ENCODE peak calls at places on chromosomes 5 and 9, in five cellular contexts. A, E, P, O and D are unnamed samples.
A peak's percentile ranks its signal among the peaks of the same experiment; 100 is the strongest.

GRCh38 chr9:68869020-68869419 is 144.9 kb downstream of the PRKACG start:
- DNase-seq in A (no peak), E (no peak), P (no peak), O (no peak), D (peak; percentile 1)

GRCh38 chr9:138020795-138021182 is 143.2 kb downstream of the CACNA1B start:
- DNase-seq in A (no peak), E (no peak), P (no peak), O (peak; percentile 9), D (no peak)

GRCh38 chr9:100092066-100092465 is 6.7 kb downstream of the ERP44 start:
- DNase-seq in A (no peak), E (no peak), P (no peak), O (no peak), D (no peak)

GRCh38 chr5:69368458-69369368 is 607 bp downstream of the AK6 start:
- DNase-seq in A (peak; percentile 19), E (peak; percentile 38), P (no peak), O (no peak), D (peak; percentile 34)

GRCh38 chr9:135959814-135960213 is 1.4 kb downstream of the UBAC1 start:
- DNase-seq in A (no peak), E (peak; percentile 17), P (no peak), O (no peak), D (no peak)

GRCh38 chr9:4380406-4380805 is 80.5 kb upstream of the GLIS3 start:
- DNase-seq in A (no peak), E (no peak), P (no peak), O (no peak), D (no peak)

GRCh38 chr5:65796269-65796668 is 74.3 kb downstream of the NLN start:
- DNase-seq in A (no peak), E (peak; percentile 69), P (no peak), O (no peak), D (no peak)

GRCh38 chr9:113503131-113503541 is 39.6 kb downstream of the RGS3 start:
- DNase-seq in A (no peak), E (no peak), P (no peak), O (no peak), D (no peak)

GRCh38 chr9:37956904-37957663 is 53.2 kb upstream of the SLC25A51 start:
- DNase-seq in A (no peak), E (no peak), P (no peak), O (no peak), D (no peak)

GRCh38 chr5:118060833-118061232 is 927.5 kb downstream of the DTWD2 start:
- DNase-seq in A (no peak), E (peak; percentile 10), P (no peak), O (no peak), D (peak; percentile 5)

GRCh38 chr5:94705427-94705826 is 87.0 kb downstream of the SLF1 start:
- DNase-seq in A (peak; percentile 36), E (peak; percentile 63), P (no peak), O (no peak), D (peak; percentile 2)

GRCh38 chr9:76232861-76233499 is 161.2 kb downstream of the RFK start:
- DNase-seq in A (no peak), E (no peak), P (no peak), O (no peak), D (no peak)

GRCh38 chr9:128142596-128142995 is 6.7 kb upstream of the LCN2 start:
- DNase-seq in A (no peak), E (no peak), P (peak; percentile 32), O (no peak), D (no peak)

GRCh38 chr5:174491265-174491664 is 233.1 kb upstream of the MSX2 start:
- DNase-seq in A (no peak), E (no peak), P (no peak), O (no peak), D (no peak)

GRCh38 chr9:19358691-19359090 is 21.3 kb downstream of the RPS6 start:
- DNase-seq in A (no peak), E (no peak), P (no peak), O (no peak), D (no peak)

GRCh38 chr9:105168935-105169334 is 75.5 kb upstream of the SLC44A1 start:
- DNase-seq in A (no peak), E (peak; percentile 17), P (no peak), O (no peak), D (no peak)

GRCh38 chr9:137336735-137337134 is 34.7 kb upstream of the NRARP start:
- DNase-seq in A (no peak), E (no peak), P (no peak), O (no peak), D (no peak)

GRCh38 chr5:58261605-58262004 is 198.3 kb downstream of the PLK2 start:
- DNase-seq in A (no peak), E (peak; percentile 38), P (no peak), O (no peak), D (no peak)

GRCh38 chr5:126234563-126235195 is 188.5 kb upstream of the GRAMD2B start:
- DNase-seq in A (peak; percentile 28), E (peak; percentile 57), P (no peak), O (no peak), D (peak; percentile 68)

GRCh38 chr9:131477367-131477766 is 25.4 kb upstream of the POMT1 start:
- DNase-seq in A (no peak), E (no peak), P (no peak), O (no peak), D (no peak)

GRCh38 chr5:8683528-8683927 is 814.6 kb downstream of the MTRR start:
- DNase-seq in A (no peak), E (no peak), P (no peak), O (no peak), D (peak; percentile 9)

GRCh38 chr5:74056789-74057164 is 430.8 kb downstream of the ARHGEF28 start:
- DNase-seq in A (peak; percentile 40), E (peak; percentile 68), P (no peak), O (no peak), D (peak; percentile 52)

GRCh38 chr5:89273289-89273688 is 390.3 kb upstream of the MEF2C start:
- DNase-seq in A (no peak), E (no peak), P (no peak), O (no peak), D (no peak)

GRCh38 chr5:130333089-130333488 is 428.8 kb downstream of the CHSY3 start:
- DNase-seq in A (peak; percentile 65), E (peak; percentile 91), P (no peak), O (no peak), D (peak; percentile 77)

GRCh38 chr5:1282139-1282992 is 12.5 kb downstream of the TERT start:
- DNase-seq in A (no peak), E (peak; percentile 63), P (peak; percentile 9), O (no peak), D (peak; percentile 46)

GRCh38 chr9:106920701-106921283 is 57.8 kb downstream of the ZNF462 start:
- DNase-seq in A (peak; percentile 40), E (peak; percentile 47), P (no peak), O (no peak), D (peak; percentile 24)

GRCh38 chr9:73135394-73135793 is 16.3 kb upstream of the ANXA1 start:
- DNase-seq in A (no peak), E (peak; percentile 94), P (no peak), O (no peak), D (no peak)

GRCh38 chr5:150506571-150507282 is 1.2 kb upstream of the NDST1 start:
- DNase-seq in A (no peak), E (no peak), P (no peak), O (no peak), D (no peak)

GRCh38 chr5:51172853-51173635 is 210.2 kb upstream of the ISL1 start:
- DNase-seq in A (no peak), E (no peak), P (no peak), O (no peak), D (no peak)

GRCh38 chr9:2726620-2727335 is 9.5 kb downstream of the KCNV2 start:
- DNase-seq in A (no peak), E (peak; percentile 72), P (no peak), O (no peak), D (peak; percentile 51)

GRCh38 chr9:83959061-83959460 is 21.0 kb downstream of the HNRNPK start:
- DNase-seq in A (peak; percentile 82), E (no peak), P (no peak), O (no peak), D (peak; percentile 87)

GRCh38 chr5:141848771-141849370 is 29.3 kb downstream of the PCDH1 start:
- DNase-seq in A (peak; percentile 37), E (peak; percentile 97), P (peak; percentile 84), O (peak; percentile 54), D (peak; percentile 94)

GRCh38 chr9:130144703-130145102 is 27.5 kb upstream of the NCS1 start:
- DNase-seq in A (no peak), E (no peak), P (no peak), O (no peak), D (no peak)
- TF ChIP-seq CTCF in A (no peak), E (no peak), P (no peak), O (no peak), D (no peak)

GRCh38 chr5:63959177-63959982 is 2.9 kb downstream of the HTR1A start:
- DNase-seq in A (no peak), E (peak; percentile 21), P (no peak), O (peak; percentile 5), D (no peak)
- TF ChIP-seq CTCF in A (no peak), E (peak; percentile 34), P (no peak), O (no peak), D (peak; percentile 36)

GRCh38 chr5:78295035-78295961 is 800 bp upstream of the AP3B1 start:
- DNase-seq in A (no peak), E (peak; percentile 47), P (peak; percentile 66), O (peak; percentile 39), D (peak; percentile 70)

GRCh38 chr5:78300464-78301045 is 6.1 kb upstream of the AP3B1 start:
- DNase-seq in A (peak; percentile 23), E (peak; percentile 25), P (no peak), O (no peak), D (peak; percentile 38)
- TF ChIP-seq CTCF in A (peak; percentile 25), E (peak; percentile 30), P (no peak), O (peak; percentile 16), D (peak; percentile 31)

GRCh38 chr9:20390400-20390799 is 231.9 kb downstream of the MLLT3 start:
- DNase-seq in A (no peak), E (no peak), P (no peak), O (no peak), D (no peak)
- TF ChIP-seq CTCF in A (no peak), E (no peak), P (no peak), O (no peak), D (no peak)

DNA sequence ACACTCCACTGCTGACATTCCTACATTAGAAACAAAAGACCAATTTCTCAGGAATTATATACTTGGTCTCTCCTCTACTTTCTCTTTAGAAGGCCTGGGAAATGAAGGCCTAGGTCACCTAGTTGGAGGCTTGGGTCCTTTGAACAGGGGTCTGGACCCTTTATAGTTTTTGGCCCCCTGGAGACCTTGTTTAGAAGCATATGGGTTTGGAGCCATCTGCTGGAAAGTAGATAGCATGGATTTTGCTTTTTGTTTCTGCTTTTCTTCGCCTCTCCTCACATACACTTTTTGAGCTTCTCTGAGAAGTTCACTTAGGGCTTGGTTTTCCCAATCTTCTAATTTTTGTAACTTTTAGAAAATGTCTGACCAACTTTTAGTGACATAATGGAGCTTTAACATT is 67.1 kb upstream of the CDK20 start:
- DNase-seq in A (no peak), E (no peak), P (no peak), O (no peak), D (peak; percentile 11)
- TF ChIP-seq CTCF in A (peak; percentile 44), E (no peak), P (peak; percentile 16), O (no peak), D (peak; percentile 11)

GRCh38 chr9:16154570-16155078 is 601.8 kb downstream of the CCDC171 start:
- DNase-seq in A (no peak), E (peak; percentile 58), P (peak; percentile 58), O (peak; percentile 21), D (no peak)
- TF ChIP-seq CTCF in A (peak; percentile 44), E (peak; percentile 67), P (no peak), O (no peak), D (no peak)

GRCh38 chr5:154189819-154190651 is 498 bp upstream of the GALNT10 start:
- DNase-seq in A (peak; percentile 75), E (peak; percentile 35), P (peak; percentile 94), O (peak; percentile 90), D (peak; percentile 93)
- TF ChIP-seq CTCF in A (peak; percentile 58), E (peak; percentile 60), P (peak; percentile 25), O (peak; percentile 26), D (peak; percentile 56)